ENCODE peak calls at places on chromosomes 11 and 22, in eight cellular contexts. L, Z, W, J, K, Y, V and F are unnamed samples.

GRCh38 chr11:74559110-74559933 is 33.1 kb upstream of the POLD3 start:
- DNase-seq in L (no peak), Z (no peak), W (peak; percentile 18), J (no peak), K (no peak), Y (no peak), V (no peak), F (no peak)

GRCh38 chr22:48881326-48881980 is 946.2 kb downstream of the BRD1 start:
- DNase-seq in L (no peak), Z (peak; percentile 32), W (no peak), J (no peak), K (no peak), Y (no peak), V (no peak), F (no peak)

GRCh38 chr11:15852179-15852578 is 504.2 kb downstream of the SOX6 start:
- DNase-seq in L (peak; percentile 50), Z (no peak), W (peak; percentile 57), J (peak; percentile 61), K (peak; percentile 9), Y (no peak), V (no peak), F (no peak)

GRCh38 chr11:65390099-65390941 is 3.9 kb downstream of the FRMD8 start:
- DNase-seq in L (no peak), Z (no peak), W (no peak), J (no peak), K (no peak), Y (no peak), V (no peak), F (no peak)

GRCh38 chr11:73210916-73211667 is 7.0 kb upstream of the P2RY2 start:
- DNase-seq in L (no peak), Z (no peak), W (no peak), J (no peak), K (no peak), Y (no peak), V (no peak), F (no peak)

GRCh38 chr22:48228468-48228867 is 1466.0 kb downstream of the TBC1D22A start:
- DNase-seq in L (no peak), Z (peak; percentile 24), W (no peak), J (no peak), K (no peak), Y (no peak), V (no peak), F (no peak)

GRCh38 chr11:130611791-130612251 is 163.4 kb downstream of the ADAMTS15 start:
- DNase-seq in L (no peak), Z (no peak), W (peak; percentile 81), J (peak; percentile 81), K (no peak), Y (no peak), V (no peak), F (no peak)

GRCh38 chr11:57331720-57332119 is 4.0 kb downstream of the SSRP1 start:
- DNase-seq in L (no peak), Z (no peak), W (no peak), J (no peak), K (no peak), Y (no peak), V (no peak), F (no peak)

GRCh38 chr11:95516786-95517185 is 272.8 kb downstream of the FAM76B start:
- DNase-seq in L (no peak), Z (no peak), W (peak; percentile 81), J (peak; percentile 94), K (no peak), Y (no peak), V (no peak), F (no peak)

GRCh38 chr22:30263883-30264282 is 2.8 kb downstream of the OSM start:
- DNase-seq in L (no peak), Z (no peak), W (no peak), J (no peak), K (no peak), Y (no peak), V (no peak), F (no peak)

GRCh38 chr11:76756341-76756771 is 26.8 kb upstream of the TSKU start:
- DNase-seq in L (no peak), Z (no peak), W (no peak), J (no peak), K (no peak), Y (no peak), V (no peak), F (no peak)

GRCh38 chr11:65251476-65251875 is 10.3 kb upstream of the POLA2 start:
- DNase-seq in L (no peak), Z (no peak), W (peak; percentile 13), J (no peak), K (no peak), Y (no peak), V (no peak), F (no peak)

GRCh38 chr22:43829904-43830851 is 18.1 kb upstream of the EFCAB6 start:
- DNase-seq in L (no peak), Z (peak; percentile 56), W (peak; percentile 43), J (no peak), K (no peak), Y (peak; percentile 70), V (no peak), F (no peak)

GRCh38 chr11:11244470-11245080 is 108.5 kb downstream of the CSNK2A3 start:
- DNase-seq in L (no peak), Z (no peak), W (no peak), J (no peak), K (no peak), Y (no peak), V (no peak), F (no peak)

GRCh38 chr11:84249344-84250135 is 963.4 kb upstream of the CCDC90B start:
- DNase-seq in L (no peak), Z (no peak), W (peak; percentile 46), J (peak; percentile 35), K (no peak), Y (no peak), V (no peak), F (peak; percentile 54)

GRCh38 chr11:46410021-46410420 is 18.4 kb upstream of the CHRM4 start:
- DNase-seq in L (peak; percentile 29), Z (no peak), W (no peak), J (no peak), K (no peak), Y (no peak), V (no peak), F (no peak)

GRCh38 chr22:44276041-44276440 is 36.7 kb downstream of the SHISAL1 start:
- DNase-seq in L (no peak), Z (peak; percentile 47), W (no peak), J (no peak), K (no peak), Y (no peak), V (no peak), F (no peak)

GRCh38 chr11:77580712-77581337 is 8.9 kb upstream of the AQP11 start:
- DNase-seq in L (no peak), Z (no peak), W (peak; percentile 37), J (no peak), K (no peak), Y (no peak), V (no peak), F (no peak)

GRCh38 chr11:27795955-27796861 is 96.0 kb upstream of the BDNF start:
- DNase-seq in L (no peak), Z (no peak), W (no peak), J (no peak), K (no peak), Y (no peak), V (peak; percentile 77), F (no peak)

GRCh38 chr11:61697764-61698163 is 17.6 kb downstream of the DAGLA start:
- DNase-seq in L (no peak), Z (no peak), W (no peak), J (no peak), K (no peak), Y (no peak), V (no peak), F (no peak)

GRCh38 chr11:108558222-108558621 is 35.3 kb downstream of the EXPH5 start:
- DNase-seq in L (no peak), Z (no peak), W (no peak), J (no peak), K (no peak), Y (no peak), V (no peak), F (no peak)

GRCh38 chr11:10450451-10451398 is 4.3 kb upstream of the AMPD3 start:
- DNase-seq in L (no peak), Z (peak; percentile 92), W (no peak), J (peak; percentile 57), K (peak; percentile 77), Y (no peak), V (peak; percentile 80), F (no peak)

GRCh38 chr22:27845603-27846100 is 44.1 kb upstream of the MN1 start:
- DNase-seq in L (no peak), Z (no peak), W (no peak), J (no peak), K (no peak), Y (no peak), V (no peak), F (no peak)

GRCh38 chr22:46612341-46612903 is 7.8 kb upstream of the GRAMD4 start:
- DNase-seq in L (no peak), Z (peak; percentile 81), W (no peak), J (no peak), K (no peak), Y (no peak), V (no peak), F (no peak)
- H3K4me3 ChIP-seq in L (no peak overlapping the region), Z (no peak overlapping the region), W (no peak overlapping the region), J (no peak overlapping the region), K (no peak overlapping the region), Y (no peak overlapping the region), V (no peak overlapping the region), F (no peak overlapping the region)

GRCh38 chr11:117910525-117910924 is 18.7 kb downstream of the TMPRSS13 start:
- DNase-seq in L (peak; percentile 10), Z (no peak), W (no peak), J (no peak), K (no peak), Y (no peak), V (no peak), F (no peak)
- TF ChIP-seq CTCF in L (peak; percentile 27), Z (no peak), W (no peak), J (no peak), K (no peak), Y (no peak), V (no peak), F (no peak)

DNA sequence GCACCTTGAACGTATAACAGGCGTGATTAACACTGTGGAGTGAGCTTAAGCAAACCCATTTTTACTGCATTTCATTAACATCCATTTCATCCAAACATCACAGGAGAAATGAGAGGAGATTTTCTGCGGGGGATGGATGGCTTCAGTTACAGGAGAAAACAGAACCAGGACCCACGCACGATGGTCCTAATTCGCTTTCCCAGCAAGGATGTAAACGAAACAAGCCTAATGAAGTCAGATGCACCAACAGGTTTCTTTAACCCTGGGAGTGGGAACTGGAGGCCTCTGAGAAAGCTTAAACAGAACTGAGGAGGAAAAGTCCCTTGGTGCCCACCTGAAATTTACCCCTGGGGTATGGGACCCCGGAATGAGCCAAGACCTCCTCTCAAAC is 2.7 kb downstream of the CADM1 start:
- DNase-seq in L (no peak), Z (no peak), W (no peak), J (no peak), K (no peak), Y (no peak), V (no peak), F (no peak)
- H3K4me3 ChIP-seq in L (no peak overlapping the region), Z (no peak overlapping the region), W (no peak overlapping the region), J (no peak overlapping the region), K (no peak overlapping the region), Y (peak overlapping the region; percentile 60), V (no peak overlapping the region), F (peak overlapping the region; percentile 65)

DNA sequence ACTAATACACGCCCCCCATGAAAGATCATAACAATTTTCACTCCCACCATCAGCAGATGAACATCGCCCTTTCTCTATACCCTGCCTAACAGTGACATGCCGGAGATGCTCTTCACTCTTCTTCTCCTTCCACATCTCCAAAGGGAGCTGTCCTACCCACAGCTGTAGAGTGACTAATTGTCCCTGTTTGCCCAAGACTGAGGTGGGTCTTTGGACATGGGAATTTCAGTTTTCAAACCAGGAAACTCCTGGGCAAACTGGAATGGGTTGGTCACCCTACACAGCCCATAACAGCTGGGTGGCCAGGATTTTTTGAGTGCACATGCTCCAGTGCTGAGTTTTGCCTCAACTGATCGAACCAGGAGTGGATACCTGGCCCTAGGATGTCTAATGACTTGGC is 90.6 kb upstream of the TIMP3 start:
- DNase-seq in L (no peak), Z (no peak), W (no peak), J (no peak), K (no peak), Y (no peak), V (no peak), F (no peak)
- TF ChIP-seq CTCF in L (no peak), Z (no peak), W (no peak), J (no peak), K (no peak), Y (no peak), V (no peak), F (no peak)